ENCODE peak calls at places on chromosomes 1 and 21, in four cellular contexts. E, N, L and P are unnamed samples. For H3K4me1, the result is how much of the 10 kb centered on the place peaks cover.

GRCh38 chr1:151443846-151444790 is 15.2 kb downstream of the POGZ start:
- DNase-seq in E (no peak), N (peak), L (peak), P (peak)

GRCh38 chr21:32467291-32467690 is 54.8 kb downstream of the EVA1C start:
- DNase-seq in L (no peak), E (peak), N (no peak), P (no peak)

GRCh38 chr1:30887485-30888315 is 20.9 kb downstream of the SDC3 start:
- DNase-seq in L (no peak), N (no peak), E (no peak), P (no peak)

GRCh38 chr21:39564200-39564599 is 48.5 kb upstream of the B3GALT5 start:
- DNase-seq in N (no peak), E (no peak), L (no peak), P (no peak)

GRCh38 chr1:162385280-162385623 is 3.7 kb downstream of the C1orf226 start:
- DNase-seq in L (no peak), N (no peak), E (no peak), P (no peak)

GRCh38 chr1:6911974-6912373 is 126.7 kb downstream of the CAMTA1 start:
- DNase-seq in N (no peak), L (no peak), E (no peak), P (no peak)

GRCh38 chr21:41806773-41807172 is 39.9 kb upstream of the RIPK4 start:
- DNase-seq in N (no peak), E (no peak), L (no peak), P (no peak)

GRCh38 chr1:117368116-117369108 is 1.2 kb downstream of the MAN1A2 start:
- DNase-seq in E (no peak), N (no peak), L (peak), P (peak)

GRCh38 chr1:159556931-159557369 is 21.1 kb upstream of the OR10J5 start:
- DNase-seq in L (no peak), N (no peak), E (no peak), P (no peak)

GRCh38 chr21:42616366-42617340 is 36.8 kb upstream of the PDE9A start:
- DNase-seq in E (peak), L (no peak), N (no peak), P (no peak)

GRCh38 chr1:194289569-194290266 is 1103.3 kb upstream of the B3GALT2 start:
- DNase-seq in N (no peak), E (no peak), L (no peak), P (peak)

GRCh38 chr1:214570442-214570841 is 19.0 kb upstream of the PTPN14 start:
- DNase-seq in L (peak), E (no peak), N (no peak), P (no peak)

GRCh38 chr1:14606632-14607031 is 8.1 kb downstream of the KAZN start:
- DNase-seq in L (peak), E (no peak), N (no peak), P (no peak)

GRCh38 chr1:200561856-200562214 is 58.7 kb downstream of the KIF14 start:
- DNase-seq in L (no peak), E (no peak), N (no peak), P (no peak)

GRCh38 chr1:12634156-12634555 is 9.7 kb upstream of the AADACL4 start:
- DNase-seq in N (no peak), L (no peak), E (peak), P (no peak)

DNA sequence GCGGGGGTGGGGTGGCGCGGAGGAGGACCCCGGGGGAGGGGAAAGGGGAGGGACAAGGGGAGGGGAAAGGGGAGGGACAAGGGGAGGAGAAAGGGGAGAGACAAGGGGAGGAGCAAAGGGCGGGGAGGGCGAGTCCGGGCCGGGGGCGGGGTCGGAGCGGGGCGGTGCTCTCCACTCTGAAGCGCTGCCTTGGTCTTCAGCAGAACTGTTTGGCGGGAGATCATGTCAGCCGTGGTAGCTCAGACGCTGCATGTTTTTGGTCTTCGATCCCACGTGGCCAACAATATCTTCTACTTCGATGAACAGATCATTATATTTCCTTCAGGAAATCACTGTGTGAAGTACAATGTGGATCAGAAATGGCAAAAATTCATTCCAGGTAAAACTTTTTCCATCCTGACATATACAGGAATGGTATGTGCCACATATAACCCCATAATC is 422 bp downstream of the CFAP57 start:
- DNase-seq in L (peak), E (peak), N (peak), P (peak)
- H3K4me1 ChIP-seq in L (under half), E (under half), N (under half), P (under half)

DNA sequence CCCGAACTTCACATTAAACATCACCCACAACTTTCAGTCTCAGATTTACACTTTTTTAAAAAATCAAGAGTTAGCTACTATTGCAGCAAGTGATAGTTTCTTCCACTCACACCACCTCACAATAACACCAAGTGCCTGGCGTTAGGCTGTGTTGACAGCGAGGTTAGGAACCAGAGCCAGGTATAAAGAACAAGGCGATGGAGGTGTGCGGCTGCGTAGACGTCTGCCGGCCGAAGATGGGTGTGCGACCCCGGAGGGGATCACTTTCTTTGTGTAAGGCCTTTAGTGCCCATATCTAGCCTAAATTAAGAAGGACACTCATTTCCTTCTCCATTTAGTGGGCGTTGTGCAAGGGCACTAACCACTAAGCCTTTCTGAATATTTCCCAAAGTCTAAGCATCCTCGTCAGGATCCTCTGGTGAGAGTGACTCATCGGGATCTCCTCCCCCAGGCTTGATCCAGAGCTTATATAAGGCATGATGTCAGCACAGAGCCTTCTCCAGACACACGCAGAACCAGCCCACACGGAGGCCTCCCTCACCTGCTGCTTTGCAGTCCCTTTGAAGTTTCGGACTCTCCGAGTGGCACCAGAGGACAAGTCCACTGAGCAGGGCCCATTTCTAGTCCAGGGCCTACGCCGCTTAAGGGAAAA is 11.8 kb downstream of the NHLH2 start:
- DNase-seq in L (peak), N (peak), E (no peak), P (no peak)
- H3K4me1 ChIP-seq in L (under half), N (under half), E (under half), P (under half)

DNA sequence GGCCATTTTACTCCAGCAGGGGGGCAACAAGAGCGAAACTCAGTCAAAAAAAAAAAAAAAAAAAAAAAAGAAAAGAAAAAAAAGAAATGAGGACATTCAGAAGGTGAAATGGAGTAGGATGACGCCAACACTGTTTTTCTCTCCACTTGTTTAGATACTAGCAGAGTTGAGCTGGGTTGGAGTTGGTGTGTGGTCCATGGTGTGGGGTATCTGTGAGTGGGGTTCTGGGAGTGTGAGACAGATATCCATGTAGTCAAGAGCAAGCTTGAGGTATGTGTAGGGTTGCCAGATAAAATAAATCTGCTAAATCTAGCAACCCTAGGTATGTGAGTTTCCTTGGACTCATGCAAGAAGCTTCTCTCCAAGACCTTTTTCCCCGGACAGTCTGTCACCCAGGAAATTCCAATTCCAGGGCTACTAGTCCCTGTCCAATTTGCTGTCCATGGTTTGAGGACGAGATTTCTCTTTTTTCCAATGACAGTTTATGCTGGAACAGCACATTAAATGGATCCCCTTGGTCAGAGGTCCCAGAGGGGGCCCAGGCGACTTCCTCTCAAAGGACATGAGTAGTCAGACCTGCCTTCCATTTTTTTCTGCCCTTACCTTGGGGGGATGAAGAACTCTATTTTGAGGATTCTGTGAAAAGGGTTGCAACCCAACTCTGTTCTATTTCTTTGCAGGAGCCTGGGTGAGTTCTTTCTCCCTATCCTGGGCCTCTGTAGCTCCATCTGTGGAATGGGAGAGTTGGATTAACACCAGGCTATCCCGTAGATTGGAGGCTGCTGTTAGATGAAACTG is 2.1 kb upstream of the FOXD2 start:
- DNase-seq in N (no peak), E (no peak), L (no peak), P (no peak)
- H3K4me1 ChIP-seq in N (under half), E (half or more), L (under half), P (under half)

DNA sequence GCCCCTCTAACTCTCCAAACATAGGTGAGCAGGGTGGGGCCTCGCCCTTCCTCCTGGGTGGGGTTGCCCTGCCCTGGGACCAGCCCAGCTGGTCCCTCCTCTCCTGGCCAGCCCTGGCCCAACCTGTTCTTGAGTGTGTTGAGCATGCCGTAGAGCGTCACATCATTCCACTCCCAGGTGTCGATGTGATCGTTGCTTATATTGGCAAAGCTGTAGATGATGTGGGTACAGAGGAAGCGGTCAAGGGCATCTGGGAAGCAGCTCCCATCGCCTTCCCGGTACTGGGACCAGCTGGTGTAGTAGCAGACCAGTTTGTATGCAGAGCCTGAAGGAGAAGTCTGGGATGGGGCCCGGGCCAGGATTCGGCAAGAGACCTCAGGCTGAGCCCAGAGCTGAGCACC is 1.4 kb downstream of the CHI3L1 start:
- DNase-seq in N (no peak), E (no peak), L (no peak), P (no peak)
- H3K4me1 ChIP-seq in N (under half), E (under half), L (under half), P (under half)

GRCh38 chr1:226074046-226074445 is 11.5 kb downstream of the H3-3A start:
- DNase-seq in N (no peak), L (no peak), E (no peak), P (no peak)
- H3K4me1 ChIP-seq in N (under half), L (under half), E (under half), P (under half)

DNA sequence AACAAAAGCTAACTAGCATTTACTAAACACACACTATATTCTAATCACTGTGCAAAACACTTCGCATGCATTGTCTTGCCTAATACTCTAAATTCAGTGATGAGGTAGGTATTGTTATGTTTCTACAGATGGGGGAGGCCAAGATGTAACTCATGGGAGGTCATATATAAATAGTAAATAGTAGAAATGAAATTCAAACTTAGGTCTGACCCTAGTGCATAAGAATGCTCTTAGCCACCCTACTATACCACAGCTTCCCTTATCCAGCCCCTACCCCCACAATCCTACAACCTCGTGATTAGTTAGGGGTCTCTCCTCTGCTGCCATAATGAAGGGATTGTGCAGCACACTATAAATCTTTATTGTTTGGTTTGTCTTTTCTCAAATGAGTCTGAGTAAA is 3.3 kb downstream of the PFDN2 start:
- DNase-seq in N (no peak), L (no peak), E (no peak), P (no peak)
- H3K4me1 ChIP-seq in N (half or more), L (under half), E (half or more), P (under half)

GRCh38 chr1:227093309-227093708 is 153.2 kb downstream of the COQ8A start:
- DNase-seq in E (no peak), L (no peak), N (no peak), P (no peak)
- H3K4me1 ChIP-seq in E (under half), L (under half), N (under half), P (under half)

DNA sequence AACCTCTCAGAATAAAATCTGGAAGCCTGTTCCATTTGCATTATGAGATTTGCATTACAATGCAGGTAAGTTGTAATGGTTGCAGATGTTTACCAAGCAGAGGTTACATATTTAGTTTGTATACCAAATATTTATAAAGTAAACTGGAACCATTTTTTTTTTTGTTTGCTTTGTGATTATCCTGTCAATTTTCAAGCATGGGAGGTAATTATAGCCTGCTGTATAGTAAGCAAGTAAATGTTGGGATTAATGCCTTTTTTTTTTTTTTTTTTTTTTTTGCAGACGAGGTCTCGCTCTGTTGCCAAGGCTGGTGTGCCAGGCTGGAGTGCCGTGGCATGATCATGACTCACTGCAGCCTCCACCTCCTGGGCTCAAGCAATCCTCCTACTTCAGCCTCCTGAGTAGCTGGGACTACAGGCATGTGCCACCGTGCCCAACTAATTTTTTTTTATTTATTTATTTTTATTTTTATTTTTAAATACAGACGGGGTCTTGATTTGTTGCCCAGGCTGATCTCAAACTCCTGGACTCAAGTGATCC is 21.0 kb downstream of the NFYC start:
- DNase-seq in L (peak), N (no peak), E (no peak), P (no peak)
- H3K4me1 ChIP-seq in L (under half), N (half or more), E (half or more), P (under half)

GRCh38 chr1:183810172-183810571 is 5.3 kb downstream of the RGL1 start:
- DNase-seq in L (no peak), E (no peak), N (no peak), P (no peak)

GRCh38 chr1:183806650-183807049 is 1.7 kb downstream of the RGL1 start:
- DNase-seq in L (no peak), E (no peak), N (no peak), P (peak)

GRCh38 chr1:183810756-183811155 is 5.8 kb downstream of the RGL1 start:
- DNase-seq in E (no peak), N (no peak), L (peak), P (no peak)

GRCh38 chr1:183807549-183808168 is 2.7 kb downstream of the RGL1 start:
- DNase-seq in L (peak), E (no peak), N (no peak), P (peak)

GRCh38 chr1:183808296-183809027 is 3.5 kb downstream of the RGL1 start:
- DNase-seq in E (no peak), L (no peak), N (no peak), P (no peak)
- H3K4me1 ChIP-seq in E (under half), L (under half), N (under half), P (under half)

GRCh38 chr21:45136927-45137611 is 62.7 kb downstream of the ADARB1 start:
- DNase-seq in L (peak), E (peak), N (peak), P (peak)

GRCh38 chr21:45137612-45137937 is 63.2 kb downstream of the ADARB1 start:
- DNase-seq in L (no peak), N (no peak), E (no peak), P (no peak)

GRCh38 chr21:45135868-45136267 is 61.5 kb downstream of the ADARB1 start:
- DNase-seq in L (no peak), N (no peak), E (no peak), P (no peak)

GRCh38 chr21:45135122-45135521 is 60.7 kb downstream of the ADARB1 start:
- DNase-seq in N (no peak), E (no peak), L (no peak), P (no peak)

GRCh38 chr21:45136500-45136899 is 62.1 kb downstream of the ADARB1 start:
- DNase-seq in L (no peak), E (no peak), N (no peak), P (no peak)
- H3K4me1 ChIP-seq in L (under half), E (under half), N (under half), P (under half)